ENCODE peak calls at places on chromosomes 11 and 22, in five cellular contexts. T is effector memory CD4-positive, alpha-beta T cell; I is Peyer's patch; E is HCT116; G is tibial nerve. Y is an unnamed sample. For H3K9me3, the result is how much of the 10 kb centered on the place peaks cover.

GRCh38 chr11:21412652-21413383 is 743.4 kb downstream of the NELL1 start:
- DNase-seq in T (no peak), I (no peak), E (no peak), G (no peak), Y (no peak)

GRCh38 chr11:123690490-123690889 is 36.1 kb upstream of the SCN3B start:
- DNase-seq in T (no peak), I (no peak), E (no peak), G (no peak), Y (no peak)

GRCh38 chr11:2445948-2446551 is 1.2 kb downstream of the KCNQ1 start:
- DNase-seq in T (no peak), I (no peak), E (no peak), G (no peak), Y (no peak)

GRCh38 chr22:27238935-27239510 is 562.5 kb downstream of the MN1 start:
- DNase-seq in T (no peak), I (no peak), E (no peak), G (no peak), Y (no peak)

GRCh38 chr11:124581817-124582216 is 12.0 kb downstream of the OR8A1 start:
- DNase-seq in T (no peak), I (no peak), E (no peak), G (no peak), Y (no peak)

GRCh38 chr22:37269930-37270678 is 12.2 kb upstream of the CYTH4 start:
- DNase-seq in T (no peak), I (no peak), E (no peak), G (no peak), Y (no peak)

GRCh38 chr11:123429336-123429735 is 733 bp upstream of the GRAMD1B start:
- DNase-seq in T (no peak), I (no peak), E (no peak), G (no peak), Y (no peak)

GRCh38 chr11:69076129-69076791 is 27.5 kb downstream of the TPCN2 start:
- DNase-seq in T (no peak), I (no peak), E (no peak), G (no peak), Y (no peak)

GRCh38 chr11:82634091-82634490 is 99.6 kb downstream of the FAM181B start:
- DNase-seq in T (no peak), I (no peak), E (no peak), G (no peak), Y (no peak)

GRCh38 chr11:67269401-67270255 is 3.4 kb downstream of the GRK2 start:
- DNase-seq in T (no peak), I (no peak), E (no peak), G (no peak), Y (no peak)

GRCh38 chr22:30880847-30881246 is 87.7 kb downstream of the MORC2 start:
- DNase-seq in T (no peak), I (no peak), E (no peak), G (no peak), Y (no peak)

GRCh38 chr22:35484651-35485372 is 55.8 kb upstream of the RASD2 start:
- DNase-seq in T (no peak), I (no peak), E (no peak), G (no peak), Y (no peak)

GRCh38 chr11:132347156-132348090 is 977.0 kb downstream of the NTM start:
- DNase-seq in T (no peak), I (no peak), E (no peak), G (no peak), Y (no peak)

GRCh38 chr11:17368551-17368950 is 17.0 kb downstream of the NCR3LG1 start:
- DNase-seq in T (no peak), I (no peak), E (no peak), G (no peak), Y (no peak)

GRCh38 chr11:17366491-17366890 is 14.9 kb downstream of the NCR3LG1 start:
- DNase-seq in T (no peak), I (no peak), E (no peak), G (no peak), Y (no peak)

GRCh38 chr11:17369094-17369493 is 17.5 kb downstream of the NCR3LG1 start:
- DNase-seq in T (no peak), I (no peak), E (no peak), G (no peak), Y (no peak)

GRCh38 chr11:17371614-17372013 is 16.8 kb downstream of the KCNJ11 start:
- DNase-seq in T (no peak), I (no peak), E (peak), G (no peak), Y (no peak)

DNA sequence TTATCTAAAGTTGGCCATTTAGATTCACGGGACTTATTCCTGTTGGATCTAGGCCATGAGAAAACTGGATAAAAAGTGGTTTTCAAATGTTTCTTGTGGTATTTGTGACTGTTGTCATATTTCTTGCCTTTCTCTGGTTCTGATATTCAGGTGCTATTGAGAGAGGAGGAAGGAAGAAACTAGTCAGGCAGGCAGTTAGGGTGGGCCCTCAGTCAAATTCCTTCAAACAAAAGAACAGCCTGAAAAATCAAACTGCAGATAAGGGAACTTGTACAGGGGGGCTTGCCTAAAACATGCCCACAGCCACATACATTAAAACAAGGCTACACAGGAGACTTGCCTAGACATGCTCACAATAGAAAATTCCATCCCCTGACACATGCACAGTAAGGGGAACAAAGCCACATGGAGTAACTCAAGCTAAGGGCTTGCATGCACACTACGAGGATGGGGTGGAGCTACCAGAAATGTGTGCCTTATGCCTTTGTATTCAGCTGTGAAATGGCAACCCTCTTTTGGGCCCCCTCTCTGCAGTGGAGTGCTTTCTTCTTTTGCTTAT is 18.2 kb downstream of the NCR3LG1 start:
- DNase-seq in T (no peak), I (no peak), E (no peak), G (no peak), Y (no peak)
- H3K9me3 ChIP-seq in T (under half), I (under half), E (under half), G (half or more), Y (under half)

DNA sequence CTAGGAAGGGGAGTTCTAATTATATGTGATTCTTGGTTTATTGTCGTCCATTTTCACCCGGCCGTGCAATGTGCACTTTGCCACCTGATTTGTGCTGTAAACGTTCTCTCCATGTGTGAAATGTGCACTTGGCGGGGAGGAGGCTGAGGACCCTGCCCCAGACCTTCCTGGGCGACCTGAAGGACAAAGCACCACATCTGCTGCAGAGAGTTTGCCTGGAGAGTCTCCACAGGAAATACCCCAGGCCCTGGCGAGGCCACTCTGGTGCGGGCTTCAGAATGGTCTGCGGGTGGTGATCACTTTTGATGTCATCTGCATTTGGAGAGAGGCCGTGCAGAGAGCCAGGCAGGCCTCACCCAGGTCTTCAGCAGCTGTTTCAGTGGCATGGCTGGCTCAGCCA is 224.7 kb downstream of the BRD1 start:
- DNase-seq in T (no peak), I (no peak), E (no peak), G (no peak), Y (no peak)
- H3K9me3 ChIP-seq in T (under half), I (under half), E (under half), G (under half), Y (under half)

GRCh38 chr22:47275479-47276218 is 513.2 kb downstream of the TBC1D22A start:
- DNase-seq in T (no peak), I (no peak), E (no peak), G (no peak), Y (no peak)
- H3K9me3 ChIP-seq in T (under half), I (under half), E (under half), G (under half), Y (under half)

GRCh38 chr11:91846664-91847063 is 378.0 kb upstream of the FAT3 start:
- DNase-seq in T (no peak), I (no peak), E (no peak), G (no peak), Y (no peak)
- H3K9me3 ChIP-seq in T (under half), I (under half), E (under half), G (under half), Y (under half)

GRCh38 chr11:43462359-43462758 is 103.6 kb downstream of the TTC17 start:
- DNase-seq in T (no peak), I (no peak), E (no peak), G (no peak), Y (no peak)

DNA sequence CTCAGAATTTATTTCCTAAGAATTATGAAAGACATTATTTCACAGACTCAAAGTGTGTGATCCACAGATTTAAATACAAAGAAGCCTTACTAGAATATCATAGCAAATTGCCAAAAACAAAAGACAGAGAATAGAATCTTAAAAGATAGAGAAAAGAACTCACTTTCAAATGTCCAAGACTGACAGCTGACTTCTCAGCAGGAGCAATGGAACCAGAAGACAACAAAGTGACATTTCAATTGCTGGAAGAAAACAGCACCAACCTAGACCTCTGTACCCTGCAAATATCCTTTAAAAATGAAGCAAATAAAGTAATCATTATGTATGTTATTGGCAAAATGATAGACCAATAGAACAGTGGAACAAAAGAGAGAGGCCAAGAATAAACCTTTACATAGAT is 109.2 kb downstream of the TTC17 start:
- DNase-seq in T (no peak), I (no peak), E (no peak), G (no peak), Y (no peak)
- H3K9me3 ChIP-seq in T (under half), I (under half), E (under half), G (under half), Y (under half)

GRCh38 chr11:6456361-6457073 is 15.7 kb upstream of the HPX start:
- DNase-seq in T (no peak), I (no peak), E (no peak), G (no peak), Y (no peak)

GRCh38 chr11:6452219-6452618 is 11.4 kb upstream of the HPX start:
- DNase-seq in T (no peak), I (no peak), E (no peak), G (no peak), Y (no peak)

GRCh38 chr11:6457581-6458320 is 16.0 kb downstream of the TRIM3 start:
- DNase-seq in T (no peak), I (no peak), E (no peak), G (no peak), Y (no peak)

GRCh38 chr11:6453152-6453551 is 12.4 kb upstream of the HPX start:
- DNase-seq in T (no peak), I (no peak), E (no peak), G (no peak), Y (no peak)

GRCh38 chr11:6455070-6455469 is 14.3 kb upstream of the HPX start:
- DNase-seq in T (no peak), I (no peak), E (no peak), G (no peak), Y (no peak)
- H3K9me3 ChIP-seq in T (under half), I (under half), E (under half), G (under half), Y (under half)

GRCh38 chr22:47325249-47325648 is 562.8 kb downstream of the TBC1D22A start:
- DNase-seq in T (no peak), I (no peak), E (no peak), G (no peak), Y (no peak)
- H3K9me3 ChIP-seq in T (under half), I (under half), E (under half), G (under half), Y (under half)

GRCh38 chr11:47941907-47942558 is 38.3 kb upstream of the PTPRJ start:
- DNase-seq in T (no peak), I (no peak), E (no peak), G (no peak), Y (no peak)
- H3K9me3 ChIP-seq in T (under half), I (under half), E (under half), G (under half), Y (under half)

DNA sequence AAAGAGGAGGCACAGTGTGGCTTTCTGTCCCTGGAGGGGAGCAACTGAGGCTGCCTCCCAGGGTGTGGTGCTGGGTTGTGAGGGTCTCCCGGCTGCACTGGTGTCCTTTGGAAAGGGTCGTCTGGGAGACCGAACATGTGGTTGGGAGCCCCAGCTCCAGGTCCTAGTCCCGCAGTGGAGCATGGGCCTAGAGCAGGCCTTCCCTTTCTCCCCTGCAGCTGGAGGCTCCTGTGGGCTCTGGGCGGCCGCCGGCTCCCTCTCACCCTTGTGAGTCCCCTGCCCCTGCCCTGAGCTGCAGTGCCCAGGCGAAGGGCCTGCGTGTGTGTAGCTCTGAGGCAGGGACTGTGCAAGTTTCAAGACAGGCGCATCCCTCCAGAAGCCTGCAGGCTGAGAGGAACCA is 1492.7 kb downstream of the BRD1 start:
- DNase-seq in T (no peak), I (no peak), E (no peak), G (no peak), Y (no peak)
- H3K9me3 ChIP-seq in T (under half), I (under half), E (under half), G (under half), Y (under half)

DNA sequence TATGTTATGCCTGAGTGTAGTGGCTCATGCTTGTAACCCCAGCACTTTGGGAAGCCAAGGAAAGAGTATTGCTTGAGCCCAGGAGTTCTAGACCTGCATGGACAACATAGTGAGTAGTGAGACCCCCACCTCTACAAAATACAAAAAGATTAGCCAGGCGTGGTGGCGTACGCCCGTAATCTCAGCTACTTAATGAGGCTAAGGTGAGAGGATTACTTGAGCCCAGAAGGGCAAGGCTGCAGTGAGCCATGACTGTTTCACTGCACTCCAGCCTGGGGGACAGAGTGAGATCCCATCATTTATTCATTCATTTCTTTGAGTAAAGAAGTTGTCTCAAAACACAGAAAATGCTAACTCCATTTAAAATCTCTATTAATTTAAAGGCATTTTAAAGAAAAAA is 1061.6 kb downstream of the JRKL start:
- DNase-seq in T (no peak), I (no peak), E (no peak), G (no peak), Y (no peak)
- H3K9me3 ChIP-seq in T (under half), I (under half), E (under half), G (under half), Y (under half)

Y was measured in vagina.